ENCODE peak calls at places on chromosomes 5 and 9, in nine cellular contexts. E is HCT116, O is SK-N-SH, R is sigmoid colon, U is GM23338, C is stomach, K is prostate gland, X is transverse colon, Y is HL-60. G is an unnamed sample.

GRCh38 chr5:76443399-76443798 is 40.3 kb downstream of the IQGAP2 start:
- DNase-seq in E (no peak), O (no peak), R (no peak), U (no peak), C (peak; percentile 49), K (no peak), X (no peak), Y (no peak), G (no peak)

GRCh38 chr5:6264394-6264793 is 114.0 kb downstream of the MED10 start:
- DNase-seq in E (no peak), O (no peak), R (no peak), U (no peak), C (no peak), K (no peak), X (no peak), Y (no peak), G (no peak)

GRCh38 chr5:179852993-179853547 is 5.5 kb downstream of the MRNIP start:
- DNase-seq in E (no peak), O (no peak), R (no peak), U (no peak), C (no peak), K (no peak), X (peak; percentile 33), Y (no peak), G (no peak)

GRCh38 chr9:97903168-97903567 is 19.1 kb downstream of the TRMO start:
- DNase-seq in E (no peak), O (no peak), R (no peak), U (no peak), C (no peak), K (no peak), X (no peak), Y (no peak), G (no peak)

GRCh38 chr5:124679578-124680210 is 66.7 kb downstream of the ZNF608 start:
- DNase-seq in E (no peak), O (no peak), R (no peak), U (no peak), C (no peak), K (no peak), X (no peak), Y (no peak), G (no peak)

GRCh38 chr9:130937146-130938076 is 1.6 kb downstream of the FIBCD1 start:
- DNase-seq in E (no peak), O (no peak), R (no peak), U (no peak), C (no peak), K (no peak), X (no peak), Y (no peak), G (no peak)

GRCh38 chr5:126370796-126371718 is 52.2 kb upstream of the GRAMD2B start:
- DNase-seq in E (no peak), O (peak; percentile 9), R (no peak), U (peak; percentile 41), C (peak; percentile 40), K (no peak), X (peak; percentile 58), Y (no peak), G (no peak)

GRCh38 chr5:105924366-105924765 is 1746.4 kb downstream of the EFNA5 start:
- DNase-seq in E (no peak), O (no peak), R (no peak), U (no peak), C (no peak), K (no peak), X (no peak), Y (no peak), G (no peak)

GRCh38 chr5:79499640-79500273 is 14.2 kb downstream of the HOMER1 start:
- DNase-seq in E (no peak), O (no peak), R (no peak), U (no peak), C (no peak), K (no peak), X (no peak), Y (no peak), G (no peak)

GRCh38 chr5:57231607-57232006 is 57.7 kb downstream of the GPBP1 start:
- DNase-seq in E (no peak), O (no peak), R (no peak), U (no peak), C (no peak), K (no peak), X (no peak), Y (no peak), G (no peak)

GRCh38 chr5:86030753-86031152 is 587.0 kb upstream of the COX7C start:
- DNase-seq in E (no peak), O (no peak), R (no peak), U (no peak), C (no peak), K (no peak), X (no peak), Y (no peak), G (no peak)

GRCh38 chr9:108477538-108478006 is 378.2 kb downstream of the ACTL7B start:
- DNase-seq in E (no peak), O (no peak), R (no peak), U (no peak), C (no peak), K (no peak), X (peak; percentile 71), Y (no peak), G (no peak)

GRCh38 chr9:72476617-72477375 is 44.6 kb upstream of the TMC1 start:
- DNase-seq in E (peak; percentile 98), O (no peak), R (no peak), U (peak; percentile 16), C (peak; percentile 34), K (peak; percentile 45), X (peak; percentile 40), Y (no peak), G (no peak)

GRCh38 chr5:126868961-126869451 is 92.1 kb downstream of the LMNB1 start:
- DNase-seq in E (no peak), O (peak; percentile 75), R (no peak), U (peak; percentile 79), C (no peak), K (no peak), X (no peak), Y (no peak), G (no peak)

GRCh38 chr9:94490465-94490864 is 64.4 kb upstream of the PCAT7 start:
- DNase-seq in E (no peak), O (no peak), R (no peak), U (peak; percentile 30), C (no peak), K (no peak), X (no peak), Y (no peak), G (no peak)

DNA sequence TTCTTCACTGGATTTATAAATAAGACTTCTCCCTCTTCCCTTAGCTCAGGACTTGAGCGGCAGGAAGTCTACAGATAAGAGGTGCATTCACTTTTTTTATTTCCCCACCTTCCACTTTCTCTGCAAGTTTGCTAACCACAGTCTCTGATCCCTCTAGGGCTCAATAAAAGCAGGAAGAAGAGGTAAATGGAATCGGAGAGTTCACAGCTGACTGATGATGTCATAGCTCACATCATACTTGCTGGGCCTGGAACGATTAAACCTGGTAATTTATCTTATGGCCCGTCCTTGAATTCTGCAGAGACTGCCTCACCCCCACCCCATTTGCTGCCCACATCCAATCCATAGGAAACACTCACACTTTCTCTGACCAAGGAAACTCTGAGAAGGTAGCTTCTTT is 62.9 kb downstream of the DRD1 start:
- DNase-seq in E (no peak), O (no peak), R (no peak), U (no peak), C (no peak), K (no peak), X (no peak), Y (no peak), G (no peak)
- TF ChIP-seq POLR2AphosphoS5 in E (no peak), O (no peak), R (no peak), U (no peak), C (no peak), K (no peak), X (no peak), Y (no peak), G (no peak)

GRCh38 chr5:181219262-181220177 is 3.6 kb upstream of the TRIM41 start:
- DNase-seq in E (no peak), O (no peak), R (no peak), U (peak; percentile 35), C (no peak), K (no peak), X (no peak), Y (no peak), G (no peak)
- H3K27ac ChIP-seq in E (peak overlapping the region; percentile 15), O (no peak overlapping the region), R (no peak overlapping the region), U (no peak overlapping the region), C (no peak overlapping the region), K (no peak overlapping the region), X (no peak overlapping the region), Y (no peak overlapping the region), G (no peak overlapping the region)

GRCh38 chr5:141040093-141040762 is 10.9 kb upstream of the PCDHB1 start:
- DNase-seq in E (peak; percentile 69), O (peak; percentile 68), R (no peak), U (peak; percentile 92), C (no peak), K (no peak), X (no peak), Y (no peak), G (no peak)

GRCh38 chr5:141041427-141041785 is 9.8 kb upstream of the PCDHB1 start:
- DNase-seq in E (no peak), O (no peak), R (no peak), U (no peak), C (no peak), K (no peak), X (no peak), Y (no peak), G (no peak)

GRCh38 chr5:141039061-141039460 is 12.1 kb upstream of the PCDHB1 start:
- DNase-seq in E (no peak), O (no peak), R (no peak), U (no peak), C (no peak), K (no peak), X (no peak), Y (no peak), G (no peak)

GRCh38 chr5:141040763-141041426 is 10.3 kb upstream of the PCDHB1 start:
- DNase-seq in E (peak; percentile 93), O (peak; percentile 87), R (peak; percentile 96), U (peak; percentile 99), C (peak; percentile 86), K (peak; percentile 79), X (peak; percentile 80), Y (peak; percentile 42), G (no peak)

DNA sequence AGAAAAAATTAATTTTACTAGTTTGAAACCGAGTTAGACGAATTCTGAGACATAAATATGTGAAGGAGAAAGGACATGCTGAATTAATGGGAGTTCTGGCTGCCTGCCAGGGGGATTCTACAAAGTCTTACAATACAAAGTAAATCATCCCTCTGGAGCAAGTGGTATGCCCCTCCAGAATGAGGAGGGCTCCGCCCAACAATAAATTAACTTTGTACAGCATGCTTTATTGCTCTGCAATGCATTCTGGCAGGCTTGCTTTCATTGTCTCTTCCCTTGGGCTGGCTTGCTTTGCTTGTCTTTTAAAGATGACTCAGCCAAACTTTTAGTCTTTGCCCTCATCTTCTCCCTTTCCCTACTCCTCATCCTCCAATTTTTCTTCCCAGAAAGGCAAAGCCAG is 11.7 kb upstream of the PCDHB1 start:
- DNase-seq in E (no peak), O (peak; percentile 38), R (no peak), U (peak; percentile 13), C (no peak), K (no peak), X (no peak), Y (no peak), G (no peak)
- H3K4me3 ChIP-seq in E (peak overlapping the region; percentile 55), O (peak overlapping the region; percentile 60), R (no peak overlapping the region), U (peak overlapping the region; percentile 63), C (no peak overlapping the region), K (no peak overlapping the region), X (no peak overlapping the region), Y (no peak overlapping the region), G (no peak overlapping the region)

DNA sequence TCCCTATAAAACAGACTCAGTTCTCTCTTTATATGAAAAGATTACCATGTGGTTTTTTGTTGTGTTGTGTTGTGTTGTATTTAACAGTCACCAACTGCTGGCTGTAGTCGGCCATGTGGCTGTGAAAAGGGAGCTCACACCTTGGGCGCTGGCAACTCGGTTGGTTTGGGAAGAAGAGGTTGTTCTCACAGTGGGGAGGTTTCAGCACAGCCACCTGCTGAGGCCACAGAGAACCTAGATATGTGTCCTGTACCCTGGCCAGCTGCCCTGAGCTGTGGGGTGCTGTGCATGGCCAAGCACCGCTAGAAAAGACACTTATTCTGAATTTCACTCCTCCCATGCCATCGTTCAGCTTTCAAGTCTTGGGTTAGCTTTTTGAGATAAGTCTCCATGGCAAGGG is 58.8 kb downstream of the SYK start:
- DNase-seq in E (no peak), O (no peak), R (no peak), U (no peak), C (no peak), K (no peak), X (no peak), Y (no peak), G (no peak)
- TF ChIP-seq POLR2AphosphoS5 in E (no peak), O (no peak), R (no peak), U (no peak), C (no peak), K (no peak), X (no peak), Y (no peak), G (no peak)